ENCODE peak calls at places on chromosomes 5 and 9, in six cellular contexts. One of them, this sample, is unnamed.
A peak's percentile ranks its signal among the peaks of the same experiment; 100 is the strongest.

GRCh38 chr9:129422032-129422842 is 198.7 kb downstream of the C9orf50 start:
- DNase-seq in GOT3: no peak
- DNase-seq in substantia nigra: no peak
- DNase-seq in left cardiac atrium: no peak
- DNase-seq in Kasumi-1: no peak
- DNase-seq in HuH-7.5: no peak
- DNase-seq in this sample: no peak

GRCh38 chr5:130337179-130337888 is 433.1 kb downstream of the CHSY3 start:
- DNase-seq in left cardiac atrium: no peak
- DNase-seq in GOT3: no peak
- DNase-seq in Kasumi-1: no peak
- DNase-seq in substantia nigra: no peak
- DNase-seq in HuH-7.5: no peak
- DNase-seq in this sample: no peak

GRCh38 chr5:181039471-181039870 is 595 bp upstream of the BTNL9 start:
- DNase-seq in substantia nigra: no peak
- DNase-seq in Kasumi-1: no peak
- DNase-seq in HuH-7.5: no peak
- DNase-seq in GOT3: no peak
- DNase-seq in left cardiac atrium: no peak
- DNase-seq in this sample: no peak

GRCh38 chr9:12163775-12164458 is 529.3 kb upstream of the TYRP1 start:
- DNase-seq in HuH-7.5: no peak
- DNase-seq in left cardiac atrium: no peak
- DNase-seq in substantia nigra: no peak
- DNase-seq in Kasumi-1: no peak
- DNase-seq in GOT3: no peak
- DNase-seq in this sample: no peak

GRCh38 chr5:1204693-1205242 is 3.4 kb downstream of the SLC6A19 start:
- DNase-seq in substantia nigra: no peak
- DNase-seq in HuH-7.5: peak; percentile 85
- DNase-seq in left cardiac atrium: no peak
- DNase-seq in Kasumi-1: peak; percentile 51
- DNase-seq in GOT3: no peak
- DNase-seq in this sample: no peak

GRCh38 chr5:128154943-128155342 is 71.4 kb downstream of the SLC12A2 start:
- DNase-seq in substantia nigra: no peak
- DNase-seq in left cardiac atrium: no peak
- DNase-seq in GOT3: no peak
- DNase-seq in Kasumi-1: no peak
- DNase-seq in HuH-7.5: no peak
- DNase-seq in this sample: no peak

GRCh38 chr5:43157068-43157467 is 35.0 kb upstream of the NIM1K start:
- DNase-seq in HuH-7.5: no peak
- DNase-seq in GOT3: no peak
- DNase-seq in Kasumi-1: no peak
- DNase-seq in substantia nigra: no peak
- DNase-seq in left cardiac atrium: no peak
- DNase-seq in this sample: no peak

GRCh38 chr5:54758038-54758437 is 227.4 kb downstream of the ESM1 start:
- DNase-seq in left cardiac atrium: no peak
- DNase-seq in GOT3: no peak
- DNase-seq in HuH-7.5: no peak
- DNase-seq in substantia nigra: no peak
- DNase-seq in Kasumi-1: no peak
- DNase-seq in this sample: no peak

GRCh38 chr9:125746774-125747052 is 460 bp upstream of the PBX3 start:
- DNase-seq in substantia nigra: no peak
- DNase-seq in GOT3: no peak
- DNase-seq in left cardiac atrium: no peak
- DNase-seq in Kasumi-1: no peak
- DNase-seq in HuH-7.5: no peak
- DNase-seq in this sample: no peak

This sample was measured in AML-193.